ENCODE peak calls at places on chromosomes 3 and 15, in four cellular contexts. T is K562, K is HepG2, V is GM12878. H is an unnamed sample.

GRCh38 chr3:76864375-76864774 is 175.5 kb upstream of the ROBO2 start:
- DNase-seq in V (no peak), K (no peak), T (no peak), H (no peak)

GRCh38 chr3:14842277-14842676 is 23.5 kb downstream of the FGD5 start:
- DNase-seq in V (no peak), T (no peak), K (no peak), H (no peak)

GRCh38 chr15:91855684-91856553 is 2.4 kb downstream of the SLCO3A1 start:
- DNase-seq in K (peak), V (peak), T (peak), H (peak)

GRCh38 chr3:4501991-4502390 is 8.8 kb downstream of the ITPR1 start:
- DNase-seq in K (no peak), T (no peak), V (no peak), H (no peak)

GRCh38 chr3:60743631-60744164 is 507.6 kb downstream of the FHIT start:
- DNase-seq in V (no peak), T (no peak), K (peak), H (peak)

GRCh38 chr15:58185439-58185838 is 47.3 kb downstream of the AQP9 start:
- DNase-seq in T (no peak), K (no peak), V (no peak), H (no peak)

GRCh38 chr15:43390723-43391122 is 19.8 kb downstream of the TUBGCP4 start:
- DNase-seq in V (no peak), K (no peak), T (no peak), H (no peak)

GRCh38 chr3:87088984-87089841 is 98.3 kb upstream of the VGLL3 start:
- DNase-seq in T (no peak), V (no peak), K (no peak), H (peak)

GRCh38 chr3:63976166-63976861 is 47.0 kb downstream of the PSMD6 start:
- DNase-seq in V (no peak), T (no peak), K (peak), H (no peak)

GRCh38 chr15:25242166-25242879 is 196.5 kb downstream of the UBE3A start:
- DNase-seq in T (no peak), K (no peak), V (no peak), H (peak)

GRCh38 chr3:20573175-20573574 is 387.2 kb upstream of the SGO1 start:
- DNase-seq in K (no peak), V (no peak), T (no peak), H (no peak)

GRCh38 chr3:51530485-51530884 is 8.0 kb upstream of the RAD54L2 start:
- DNase-seq in V (no peak), T (no peak), K (no peak), H (no peak)

GRCh38 chr3:72520690-72521308 is 327.4 kb downstream of the SHQ1 start:
- DNase-seq in V (no peak), K (peak), T (no peak), H (no peak)

GRCh38 chr3:38649500-38650247 is at the start of gene SCN5A:
- DNase-seq in T (peak), K (no peak), V (no peak), H (peak)

GRCh38 chr15:46296797-46297196 is 662.0 kb downstream of the SQOR start:
- DNase-seq in T (no peak), K (no peak), V (no peak), H (no peak)

GRCh38 chr15:68638953-68639500 is 60.2 kb downstream of the CORO2B start:
- DNase-seq in T (no peak), K (no peak), V (no peak), H (no peak)

GRCh38 chr15:93382196-93382820 is 293.3 kb upstream of the RGMA start:
- DNase-seq in T (no peak), K (no peak), V (no peak), H (no peak)

GRCh38 chr15:69059170-69059943 is 44.9 kb downstream of the NOX5 start:
- DNase-seq in T (peak), V (peak), K (peak), H (peak)

GRCh38 chr15:50906954-50907865 is 1.3 kb upstream of the AP4E1 start:
- DNase-seq in T (peak), K (peak), V (peak), H (no peak)

GRCh38 chr3:156642750-156643728 is 31.4 kb upstream of the TIPARP start:
- DNase-seq in V (no peak), K (no peak), T (no peak), H (no peak)

GRCh38 chr3:74510261-74510660 is 104.2 kb downstream of the CNTN3 start:
- DNase-seq in K (no peak), T (no peak), V (no peak), H (no peak)

GRCh38 chr15:100941536-100941935 is 22.4 kb downstream of the LRRK1 start:
- DNase-seq in V (no peak), K (no peak), T (no peak), H (no peak)

GRCh38 chr3:157335677-157336076 is 101.0 kb upstream of the PTX3 start:
- DNase-seq in V (no peak), T (no peak), K (no peak), H (peak)

GRCh38 chr15:63146684-63147083 is 10.6 kb downstream of the RPS27L start:
- DNase-seq in T (no peak), K (no peak), V (no peak), H (no peak)

GRCh38 chr15:68843425-68844311 is 23.0 kb upstream of the ANP32A start:
- DNase-seq in T (no peak), K (no peak), V (no peak), H (peak)

GRCh38 chr3:127081001-127081720 is 98.2 kb downstream of the PLXNA1 start:
- DNase-seq in K (no peak), T (no peak), V (no peak), H (no peak)

GRCh38 chr3:184814214-184814613 is 2.2 kb downstream of the VPS8 start:
- DNase-seq in T (no peak), K (no peak), V (peak), H (no peak)

GRCh38 chr3:159634414-159634813 is 354.2 kb upstream of the IL12A start:
- DNase-seq in V (no peak), K (no peak), T (no peak), H (no peak)

GRCh38 chr15:63276342-63277043 is 912 bp upstream of the APH1B start:
- DNase-seq in V (no peak), T (no peak), K (no peak), H (no peak)

GRCh38 chr3:143596957-143597642 is 251.2 kb downstream of the SLC9A9 start:
- DNase-seq in V (no peak), K (no peak), T (peak), H (peak)

GRCh38 chr3:174356596-174356995 is 502.5 kb upstream of the NAALADL2 start:
- DNase-seq in K (no peak), T (no peak), V (no peak), H (no peak)

GRCh38 chr3:174358252-174358651 is 500.9 kb upstream of the NAALADL2 start:
- DNase-seq in V (no peak), K (no peak), T (no peak), H (no peak)

GRCh38 chr3:174352227-174352626 is 506.9 kb upstream of the NAALADL2 start:
- DNase-seq in T (no peak), V (no peak), K (no peak), H (no peak)

GRCh38 chr3:174355505-174355904 is 503.6 kb upstream of the NAALADL2 start:
- DNase-seq in K (no peak), T (no peak), V (no peak), H (no peak)
- TF ChIP-seq ETV6 in K (no peak), T (no peak), V (no peak), H (no peak)

DNA sequence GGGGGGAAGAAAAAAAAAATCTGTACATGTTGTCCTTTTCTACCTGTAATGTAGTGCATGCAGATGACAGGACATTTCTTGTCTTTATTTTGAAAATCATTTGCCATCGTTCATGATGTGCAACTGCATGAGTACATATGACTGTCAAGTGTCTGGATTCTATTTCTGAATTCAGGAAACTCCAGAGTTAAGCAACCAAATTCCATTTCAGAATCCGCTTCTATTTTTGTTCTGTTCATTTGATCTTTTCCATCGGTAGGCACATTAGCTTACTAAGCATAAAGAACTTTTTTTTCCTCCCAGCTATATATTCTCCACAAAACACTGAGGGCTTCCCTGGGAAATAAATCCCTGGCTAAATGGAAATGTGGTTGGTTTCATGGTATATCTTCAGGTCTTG is 365.5 kb downstream of the PTPRG start:
- DNase-seq in K (no peak), T (no peak), V (no peak), H (no peak)
- TF ChIP-seq ETV6 in K (no peak), T (no peak), V (no peak), H (no peak)

DNA sequence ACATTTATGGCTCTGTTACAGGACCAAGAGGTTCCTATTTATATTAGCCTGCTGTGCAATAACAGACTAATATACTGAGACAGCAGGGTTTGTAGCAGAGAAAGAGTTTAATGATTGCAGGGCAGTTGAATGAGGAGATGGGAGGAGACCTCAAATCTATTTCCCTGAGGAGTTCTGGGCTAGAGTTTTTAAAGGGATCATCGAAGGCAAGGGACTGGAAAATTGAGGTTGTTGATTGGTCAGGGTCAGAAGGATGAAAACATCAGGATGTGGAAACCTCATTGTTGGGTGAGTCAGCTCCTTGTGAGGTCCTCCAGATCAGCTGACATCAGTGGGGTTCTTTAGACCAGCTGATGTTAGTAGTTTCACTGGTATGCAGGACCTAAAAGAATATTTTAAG is 60.6 kb upstream of the GOLGA8B start:
- DNase-seq in K (no peak), V (no peak), T (no peak), H (no peak)
- TF ChIP-seq ETV6 in K (no peak), V (no peak), T (no peak), H (no peak)

DNA sequence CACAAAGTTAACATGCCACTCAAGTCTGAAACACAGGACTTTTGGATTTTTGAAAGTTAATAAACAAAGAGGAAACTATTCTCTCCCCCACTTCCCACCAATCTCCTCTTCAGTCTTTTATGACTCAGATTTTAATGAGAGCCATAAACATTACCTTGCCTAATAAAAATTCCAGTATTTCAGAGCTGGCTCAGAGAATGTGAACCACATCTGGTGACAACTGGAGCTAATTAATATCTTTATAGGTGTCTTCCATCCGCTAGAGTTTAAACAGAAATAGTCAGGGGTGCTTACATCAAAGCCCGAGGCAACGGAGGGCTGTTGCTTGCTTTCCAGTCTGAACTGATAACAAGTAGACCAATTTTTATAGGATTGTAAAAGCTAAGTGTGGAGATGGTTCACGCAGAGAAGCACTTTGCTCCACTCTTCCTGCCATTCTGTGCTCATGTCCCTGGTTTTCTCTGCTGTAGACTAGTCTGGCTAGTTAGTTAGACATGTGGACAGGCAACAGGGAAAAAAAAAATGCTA is 363.6 kb downstream of the NR2F2 start:
- DNase-seq in K (no peak), T (no peak), V (no peak), H (no peak)
- TF ChIP-seq ETV6 in K (no peak), T (no peak), V (no peak), H (no peak)

DNA sequence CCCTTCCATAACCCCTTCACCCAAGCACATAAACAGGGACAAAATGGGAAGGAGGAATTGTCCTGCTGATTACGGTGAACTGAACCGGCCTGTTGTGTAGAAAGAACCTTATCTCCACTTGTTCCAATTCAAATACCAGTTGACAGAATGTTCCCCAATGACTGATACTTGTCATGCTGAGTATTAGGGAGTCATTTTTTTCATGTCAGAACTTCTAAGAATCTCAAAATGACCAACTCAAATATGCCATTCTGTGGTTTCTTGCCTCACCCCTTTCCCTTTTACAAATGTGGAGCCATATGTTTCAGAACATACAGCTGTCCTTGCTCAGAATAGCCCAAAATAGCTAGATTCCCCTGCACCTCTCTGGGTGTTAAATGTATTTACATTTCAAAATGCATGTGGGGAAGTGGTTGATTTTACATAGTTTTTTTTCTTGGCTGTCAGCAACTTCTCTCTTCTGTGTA is 405.9 kb upstream of the TBL1XR1 start:
- DNase-seq in V (no peak), T (no peak), K (no peak), H (no peak)
- TF ChIP-seq ETV6 in V (no peak), T (no peak), K (no peak), H (no peak)

GRCh38 chr3:83894223-83894622 is 1064.6 kb upstream of the CADM2 start:
- DNase-seq in V (no peak), K (no peak), T (no peak), H (no peak)

GRCh38 chr3:83895892-83896291 is 1062.9 kb upstream of the CADM2 start:
- DNase-seq in V (no peak), T (no peak), K (no peak), H (no peak)

GRCh38 chr3:83890763-83891135 is 1068.0 kb upstream of the CADM2 start:
- DNase-seq in V (no peak), T (no peak), K (no peak), H (no peak)

DNA sequence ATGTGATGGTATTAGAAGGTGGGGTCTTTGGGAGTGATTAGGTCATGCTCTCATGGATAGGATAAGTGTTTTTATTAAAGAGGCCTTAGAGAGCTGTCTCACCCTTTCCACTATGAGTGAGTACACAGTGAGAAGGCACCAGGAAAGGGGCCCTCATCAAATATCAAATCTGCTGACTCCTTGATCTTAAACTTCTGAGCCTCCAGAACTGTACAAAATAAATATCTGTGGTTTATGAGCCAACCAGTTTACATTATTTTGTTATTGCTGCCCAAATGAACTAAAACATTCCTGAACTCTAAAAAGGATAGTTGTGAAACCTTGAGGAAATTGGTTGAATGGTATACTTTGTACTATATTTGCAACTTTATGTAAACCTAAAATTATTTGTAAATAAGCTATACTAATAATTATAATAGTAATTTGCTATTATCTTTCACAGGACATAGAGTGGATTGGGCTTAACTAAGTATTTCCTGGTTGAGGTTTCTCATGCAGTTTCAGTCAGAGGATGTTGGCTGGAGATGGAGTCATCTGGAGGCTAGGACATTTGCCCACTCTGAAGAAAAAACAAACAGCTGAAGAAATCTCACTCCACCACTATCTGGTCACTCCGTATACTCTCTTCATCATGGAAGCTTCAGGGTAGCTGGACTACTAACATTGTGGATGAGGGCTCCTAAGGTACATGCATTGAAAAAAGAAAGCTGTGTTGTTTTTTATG is 1068.6 kb upstream of the CADM2 start:
- DNase-seq in K (no peak), V (no peak), T (no peak), H (no peak)
- TF ChIP-seq ETV6 in K (no peak), V (no peak), T (no peak), H (no peak)

DNA sequence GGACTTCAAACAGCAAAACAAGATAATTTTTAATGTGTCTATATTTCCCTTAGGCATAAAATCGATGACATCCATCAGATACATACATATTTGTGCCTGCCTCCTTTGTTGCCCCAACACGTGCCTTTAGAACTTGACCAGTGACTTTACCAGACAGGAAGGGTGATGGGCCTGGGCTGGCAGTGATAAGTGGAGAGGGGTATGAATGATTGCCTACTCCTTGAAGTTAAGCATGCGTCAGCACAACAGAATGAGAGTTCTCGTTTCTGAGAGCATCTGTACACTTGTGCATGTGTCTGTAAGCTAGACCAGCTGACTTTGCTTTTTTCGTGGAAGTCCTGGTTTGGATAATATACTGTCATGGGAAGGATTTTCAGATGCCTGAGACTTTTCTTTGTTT is 54.9 kb upstream of the COL6A6 start:
- DNase-seq in V (no peak), K (no peak), T (no peak), H (no peak)
- TF ChIP-seq ETV6 in V (no peak), K (no peak), T (no peak), H (no peak)